ENCODE peak calls at places on chromosomes 16 and 17, in eight cellular contexts. I is stomach, R is suprapubic skin, G is A549, U is tibial nerve, Q is sigmoid colon, S is K562, P is SK-N-SH. N is an unnamed sample.

GRCh38 chr17:71363661-71364060 is 757.2 kb upstream of the SOX9 start:
- DNase-seq in I (no peak), R (no peak), G (no peak), U (no peak), Q (no peak), S (no peak), P (no peak), N (no peak)

GRCh38 chr17:60165976-60166375 is 16.2 kb downstream of the CA4 start:
- DNase-seq in I (peak), R (no peak), G (no peak), U (no peak), Q (no peak), S (no peak), P (no peak), N (no peak)

GRCh38 chr16:2846511-2847310 is 11.3 kb downstream of the PRSS22 start:
- DNase-seq in I (no peak), R (no peak), G (peak), U (no peak), Q (no peak), S (no peak), P (no peak), N (no peak)

GRCh38 chr17:29616300-29617048 is 6.2 kb downstream of the CORO6 start:
- DNase-seq in I (no peak), R (no peak), G (no peak), U (no peak), Q (no peak), S (no peak), P (no peak), N (no peak)

GRCh38 chr17:57356153-57356721 is 99.9 kb downstream of the MSI2 start:
- DNase-seq in I (peak), R (no peak), G (no peak), U (no peak), Q (no peak), S (no peak), P (no peak), N (no peak)

GRCh38 chr17:40344321-40345160 is 20.0 kb downstream of the GJD3 start:
- DNase-seq in I (no peak), R (no peak), G (no peak), U (no peak), Q (no peak), S (no peak), P (no peak), N (no peak)

GRCh38 chr16:28935924-28936783 is 4.4 kb downstream of the CD19 start:
- DNase-seq in I (peak), R (peak), G (peak), U (peak), Q (peak), S (peak), P (peak), N (peak)

GRCh38 chr16:85990861-85991301 is 91.9 kb downstream of the IRF8 start:
- DNase-seq in I (no peak), R (peak), G (no peak), U (no peak), Q (peak), S (no peak), P (no peak), N (no peak)

GRCh38 chr17:50425682-50426471 is at the start of gene ACSF2:
- DNase-seq in I (peak), R (peak), G (peak), U (peak), Q (peak), S (peak), P (peak), N (peak)

GRCh38 chr17:62562656-62563055 is 64.8 kb upstream of the MRC2 start:
- DNase-seq in I (no peak), R (no peak), G (peak), U (no peak), Q (no peak), S (peak), P (no peak), N (no peak)

GRCh38 chr17:9434502-9435113 is 141.0 kb downstream of the STX8 start:
- DNase-seq in I (peak), R (no peak), G (no peak), U (no peak), Q (no peak), S (no peak), P (no peak), N (no peak)

GRCh38 chr17:13209091-13209490 is 191.3 kb upstream of the ELAC2 start:
- DNase-seq in I (no peak), R (no peak), G (no peak), U (no peak), Q (no peak), S (no peak), P (no peak), N (no peak)

GRCh38 chr16:71855937-71856662 is 10.3 kb downstream of the ATXN1L start:
- DNase-seq in I (no peak), R (no peak), G (no peak), U (no peak), Q (no peak), S (no peak), P (no peak), N (no peak)

GRCh38 chr16:77767211-77767610 is 21.2 kb upstream of the VAT1L start:
- DNase-seq in I (no peak), R (no peak), G (no peak), U (no peak), Q (no peak), S (no peak), P (no peak), N (no peak)

GRCh38 chr16:83113317-83113716 is 486.5 kb downstream of the CDH13 start:
- DNase-seq in I (no peak), R (no peak), G (peak), U (no peak), Q (no peak), S (peak), P (peak), N (no peak)

GRCh38 chr17:78726471-78727010 is 55.5 kb downstream of the CYTH1 start:
- DNase-seq in I (no peak), R (no peak), G (no peak), U (no peak), Q (no peak), S (no peak), P (no peak), N (no peak)

GRCh38 chr17:79420318-79421243 is 190.3 kb downstream of the RBFOX3 start:
- DNase-seq in I (no peak), R (no peak), G (peak), U (no peak), Q (no peak), S (peak), P (no peak), N (no peak)

GRCh38 chr16:84453061-84453752 is 51.3 kb downstream of the MEAK7 start:
- DNase-seq in I (no peak), R (no peak), G (no peak), U (no peak), Q (peak), S (no peak), P (no peak), N (no peak)

GRCh38 chr17:17682737-17683675 is 1.7 kb downstream of the RAI1 start:
- DNase-seq in I (peak), R (peak), G (peak), U (no peak), Q (peak), S (peak), P (peak), N (peak)

DNA sequence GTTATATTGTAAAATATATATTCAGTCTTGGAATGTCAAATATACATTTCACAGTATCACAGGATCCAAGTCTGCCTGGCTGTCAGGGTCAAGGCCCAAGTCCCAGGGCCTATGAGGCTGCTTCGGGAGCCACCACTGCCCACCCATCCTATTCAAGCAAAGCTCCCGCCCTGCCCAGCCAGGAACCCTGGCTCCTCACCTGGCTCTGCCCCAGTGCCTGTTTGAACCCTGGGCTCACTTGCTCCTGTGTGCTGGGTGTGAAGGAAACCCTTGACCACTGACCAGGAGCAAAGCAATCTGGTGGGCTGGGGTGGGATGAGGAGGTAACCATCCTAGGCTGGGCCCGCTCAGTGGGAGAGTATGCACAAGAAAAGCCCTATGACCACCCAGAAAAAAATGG is 27.0 kb downstream of the ITGAE start:
- DNase-seq in I (no peak), R (no peak), G (no peak), U (no peak), Q (no peak), S (no peak), P (no peak), N (no peak)
- H3K4me3 ChIP-seq in I (no peak), R (no peak), G (no peak), U (no peak), Q (no peak), S (no peak), P (no peak), N (no peak)

GRCh38 chr16:48408688-48409087 is 23.5 kb upstream of the SIAH1 start:
- DNase-seq in I (peak), R (no peak), G (peak), U (no peak), Q (peak), S (peak), P (no peak), N (peak)
- TF ChIP-seq EP300 in I (no peak), R (no peak), G (no peak), U (no peak), Q (no peak), S (no peak), P (no peak), N (no peak)

GRCh38 chr17:74441537-74441936 is 9.6 kb downstream of the GPRC5C start:
- DNase-seq in I (no peak), R (no peak), G (no peak), U (no peak), Q (no peak), S (no peak), P (no peak), N (no peak)

GRCh38 chr17:74444406-74444805 is 12.5 kb downstream of the GPRC5C start:
- DNase-seq in I (peak), R (no peak), G (no peak), U (peak), Q (peak), S (no peak), P (no peak), N (peak)

GRCh38 chr17:74443516-74444296 is 11.8 kb downstream of the GPRC5C start:
- DNase-seq in I (no peak), R (no peak), G (no peak), U (no peak), Q (no peak), S (no peak), P (no peak), N (no peak)

GRCh38 chr17:74442291-74442669 is 10.4 kb downstream of the GPRC5C start:
- DNase-seq in I (no peak), R (no peak), G (no peak), U (no peak), Q (no peak), S (no peak), P (no peak), N (no peak)

GRCh38 chr17:74442670-74443515 is 11.0 kb downstream of the GPRC5C start:
- DNase-seq in I (peak), R (peak), G (peak), U (peak), Q (peak), S (peak), P (peak), N (peak)
- H3K4me3 ChIP-seq in I (peak), R (peak), G (no peak), U (no peak), Q (no peak), S (no peak), P (no peak), N (no peak)

DNA sequence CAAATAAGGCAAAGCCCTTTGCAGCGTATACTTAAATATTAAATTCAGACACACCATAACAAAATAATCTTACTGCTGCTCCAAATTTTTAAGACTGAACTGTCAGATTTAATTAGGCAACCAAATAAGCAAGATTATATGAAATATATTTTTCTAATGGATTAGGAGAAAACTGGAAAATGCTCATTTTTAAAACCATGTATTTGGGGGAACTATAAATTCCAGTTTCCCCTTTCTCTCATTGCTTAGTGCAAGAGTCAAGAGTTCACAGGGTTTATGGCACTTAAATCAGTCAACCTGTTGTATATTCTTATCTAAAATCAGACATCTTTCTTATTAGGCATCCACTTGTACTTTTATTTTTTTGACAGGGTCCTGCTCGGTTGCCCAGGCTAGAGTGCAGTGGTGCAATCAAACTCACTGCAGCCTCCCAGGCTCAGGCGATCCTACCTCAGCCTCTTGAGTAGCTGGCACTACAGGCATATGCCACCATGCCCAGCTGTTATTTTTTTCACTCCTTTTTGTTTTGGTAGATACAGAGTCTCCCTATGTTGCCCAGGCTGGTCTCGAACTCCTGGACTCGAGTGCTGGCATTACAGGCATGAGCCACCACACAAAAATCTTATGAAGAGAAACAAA is 2.1 kb upstream of the KANSL1 start:
- DNase-seq in I (no peak), R (no peak), G (no peak), U (no peak), Q (no peak), S (no peak), P (no peak), N (no peak)
- TF ChIP-seq EP300 in I (no peak), R (no peak), G (no peak), U (no peak), Q (no peak), S (no peak), P (no peak), N (no peak)

GRCh38 chr17:36937961-36938565 is 788 bp downstream of the LHX1 start:
- DNase-seq in I (no peak), R (no peak), G (no peak), U (no peak), Q (no peak), S (peak), P (peak), N (no peak)

GRCh38 chr17:36938566-36939058 is 1.3 kb downstream of the LHX1 start:
- DNase-seq in I (no peak), R (no peak), G (no peak), U (no peak), Q (no peak), S (no peak), P (no peak), N (no peak)

GRCh38 chr17:36935681-36936454 is 1.4 kb upstream of the LHX1 start:
- DNase-seq in I (no peak), R (no peak), G (peak), U (no peak), Q (no peak), S (peak), P (peak), N (no peak)

GRCh38 chr17:36936455-36936934 is 780 bp upstream of the LHX1 start:
- DNase-seq in I (no peak), R (no peak), G (no peak), U (no peak), Q (no peak), S (peak), P (peak), N (no peak)

GRCh38 chr17:36937001-36937960 is at the start of gene LHX1:
- DNase-seq in I (no peak), R (no peak), G (no peak), U (no peak), Q (no peak), S (no peak), P (peak), N (no peak)
- H3K4me3 ChIP-seq in I (peak), R (peak), G (peak), U (no peak), Q (no peak), S (no peak), P (peak), N (no peak)

GRCh38 chr16:87561200-87562105 is 40.9 kb upstream of the JPH3 start:
- DNase-seq in I (no peak), R (no peak), G (no peak), U (no peak), Q (no peak), S (no peak), P (no peak), N (no peak)

GRCh38 chr16:87563022-87563421 is 39.3 kb upstream of the JPH3 start:
- DNase-seq in I (no peak), R (no peak), G (no peak), U (no peak), Q (no peak), S (no peak), P (no peak), N (no peak)

GRCh38 chr16:87563714-87564523 is 38.4 kb upstream of the JPH3 start:
- DNase-seq in I (no peak), R (no peak), G (no peak), U (no peak), Q (no peak), S (no peak), P (no peak), N (no peak)

GRCh38 chr16:87560428-87561199 is 41.7 kb upstream of the JPH3 start:
- DNase-seq in I (peak), R (peak), G (peak), U (no peak), Q (no peak), S (peak), P (peak), N (peak)

DNA sequence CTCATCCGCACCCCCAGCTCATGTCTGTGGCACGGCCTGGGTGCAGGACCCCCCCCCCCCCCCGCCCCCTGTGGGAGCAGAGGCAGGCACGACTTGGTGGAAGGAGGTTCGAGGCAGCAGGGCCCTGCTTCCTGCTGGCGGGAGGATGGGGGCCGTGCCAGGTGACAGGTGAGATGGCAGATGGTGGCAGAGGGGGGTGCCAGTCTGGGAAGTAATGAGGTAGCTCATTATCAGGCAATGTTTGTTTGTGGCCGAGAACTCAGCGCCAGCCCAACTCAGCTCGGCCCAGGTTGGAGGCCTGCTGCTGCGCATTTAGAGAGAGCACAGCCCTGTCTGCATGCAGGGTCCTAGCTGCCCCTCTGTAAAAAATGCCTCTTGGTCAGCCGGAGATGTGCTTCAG is 40.1 kb upstream of the JPH3 start:
- DNase-seq in I (no peak), R (no peak), G (no peak), U (no peak), Q (no peak), S (no peak), P (no peak), N (no peak)
- TF ChIP-seq EP300 in I (no peak), R (no peak), G (no peak), U (no peak), Q (no peak), S (no peak), P (no peak), N (no peak)

DNA sequence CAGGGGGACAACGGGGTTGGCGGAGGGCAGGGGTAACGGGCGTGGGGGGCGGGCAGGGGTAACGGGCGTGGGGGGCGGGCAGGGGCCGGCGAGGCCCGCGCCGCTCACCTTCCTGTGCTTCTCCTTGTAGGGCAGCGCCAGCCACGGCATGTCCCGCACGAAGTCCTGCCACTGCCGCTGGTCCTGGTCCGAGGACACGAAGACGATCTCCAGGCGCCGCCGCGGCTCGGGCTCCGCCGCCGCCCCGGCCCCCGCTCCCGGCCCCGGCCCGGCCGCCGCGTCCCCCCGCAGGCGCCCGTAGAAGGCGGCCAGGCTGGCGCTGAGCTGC is 401 bp downstream of the NXN start:
- DNase-seq in I (no peak), R (no peak), G (no peak), U (no peak), Q (peak), S (no peak), P (no peak), N (no peak)
- H3K4me3 ChIP-seq in I (peak), R (peak), G (peak), U (peak), Q (peak), S (peak), P (peak), N (peak)